ENCODE peak calls at places on chromosomes 4 and X, in seven cellular contexts. B is A549, T is K562, H is hepatocyte, I is PC-3, J is Karpas-422, Q is neuronal stem cell. G is an unnamed sample.

GRCh38 chr4:40055873-40056721 is 553 bp upstream of the N4BP2 start:
- DNase-seq in B (peak; percentile 69), T (peak; percentile 80), H (peak; percentile 80), I (peak; percentile 72), J (peak; percentile 74), Q (peak; percentile 76), G (peak; percentile 70)

GRCh38 chr4:164108971-164109370 is 614.5 kb downstream of the TMA16 start:
- DNase-seq in B (no peak), T (no peak), H (no peak), I (no peak), J (peak; percentile 31), Q (no peak), G (no peak)

GRCh38 chr4:107622006-107622405 is 98.0 kb downstream of the PAPSS1 start:
- DNase-seq in B (no peak), T (no peak), H (no peak), I (no peak), J (no peak), Q (no peak), G (no peak)

GRCh38 chrX:74179071-74179470 is 124.9 kb upstream of the ZCCHC13 start:
- DNase-seq in B (peak; percentile 36), T (no peak), H (no peak), I (peak; percentile 62), J (no peak), Q (no peak), G (no peak)

GRCh38 chr4:83830138-83830537 is 294.2 kb downstream of the GPAT3 start:
- DNase-seq in B (no peak), T (peak; percentile 7), H (peak; percentile 26), I (no peak), J (no peak), Q (no peak), G (no peak)

GRCh38 chrX:72057844-72058243 is 73.9 kb downstream of the RTL5 start:
- DNase-seq in B (no peak), T (no peak), H (no peak), I (no peak), J (no peak), Q (no peak), G (no peak)

GRCh38 chrX:119190736-119191282 is 45.3 kb upstream of the PGRMC1 start:
- DNase-seq in B (peak; percentile 25), T (no peak), H (peak; percentile 42), I (no peak), J (no peak), Q (no peak), G (no peak)

GRCh38 chr4:156941940-156942548 is 29.6 kb downstream of the PDGFC start:
- DNase-seq in B (peak; percentile 78), T (no peak), H (peak; percentile 87), I (peak; percentile 90), J (no peak), Q (peak; percentile 26), G (peak; percentile 80)

GRCh38 chrX:54452920-54453319 is 12.7 kb downstream of the TSR2 start:
- DNase-seq in B (peak; percentile 45), T (peak; percentile 23), H (peak; percentile 25), I (peak; percentile 9), J (peak; percentile 67), Q (no peak), G (no peak)

GRCh38 chr4:183996868-183997267 is 91.8 kb downstream of the STOX2 start:
- DNase-seq in B (no peak), T (no peak), H (no peak), I (peak; percentile 60), J (no peak), Q (no peak), G (peak; percentile 15)

GRCh38 chr4:158523990-158524545 is 2.4 kb downstream of the RXFP1 start:
- DNase-seq in B (no peak), T (no peak), H (no peak), I (peak; percentile 76), J (no peak), Q (no peak), G (peak; percentile 66)

GRCh38 chrX:1242901-1243402 is 25.7 kb upstream of the CSF2RA start:
- DNase-seq in B (peak; percentile 59), T (no peak), H (no peak), I (peak; percentile 39), J (no peak), Q (no peak), G (peak; percentile 73)

GRCh38 chr4:108148316-108148715 is 20.4 kb downstream of the LEF1 start:
- DNase-seq in B (no peak), T (peak; percentile 8), H (peak; percentile 23), I (no peak), J (no peak), Q (no peak), G (no peak)

GRCh38 chr4:77994194-77994721 is 62.9 kb upstream of the FRAS1 start:
- DNase-seq in B (peak; percentile 57), T (peak; percentile 54), H (peak; percentile 81), I (peak; percentile 67), J (peak; percentile 72), Q (peak; percentile 67), G (peak; percentile 47)

GRCh38 chrX:31547416-31547815 is 475.6 kb upstream of the FTHL17 start:
- DNase-seq in B (no peak), T (no peak), H (no peak), I (no peak), J (no peak), Q (no peak), G (no peak)

GRCh38 chr4:138758876-138759275 is 256.7 kb upstream of the NOCT start:
- DNase-seq in B (no peak), T (no peak), H (no peak), I (no peak), J (no peak), Q (no peak), G (no peak)
- H3K4me2 ChIP-seq in B (no peak overlapping the region), T (no peak overlapping the region), H (no peak overlapping the region), I (no peak overlapping the region), J (no peak overlapping the region), Q (no peak overlapping the region), G (no peak overlapping the region)

DNA sequence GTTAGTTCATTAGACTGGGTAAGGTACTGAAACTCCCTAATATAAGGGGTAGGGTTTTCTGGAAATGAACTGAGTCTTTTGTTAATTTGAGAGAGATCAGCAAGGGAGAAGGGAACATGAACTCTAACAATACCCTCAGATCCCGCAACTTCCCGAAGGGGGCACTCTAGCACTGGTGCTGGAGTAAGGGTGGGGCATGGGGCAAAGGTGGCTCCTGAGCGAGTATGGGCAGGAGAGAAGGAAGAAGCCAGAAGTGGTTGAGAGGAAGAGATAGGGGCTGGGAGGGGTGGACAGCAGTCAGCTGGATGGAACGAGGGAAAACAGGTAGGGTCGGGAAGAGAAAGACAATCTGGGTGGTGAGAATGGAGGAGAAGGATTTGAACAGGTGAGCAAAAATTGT is 183.2 kb upstream of the MAGEE2 start:
- DNase-seq in B (peak; percentile 7), T (peak; percentile 5), H (no peak), I (peak; percentile 1), J (peak; percentile 69), Q (no peak), G (no peak)
- H3K4me2 ChIP-seq in B (no peak overlapping the region), T (no peak overlapping the region), H (no peak overlapping the region), I (no peak overlapping the region), J (no peak overlapping the region), Q (no peak overlapping the region), G (no peak overlapping the region)

DNA sequence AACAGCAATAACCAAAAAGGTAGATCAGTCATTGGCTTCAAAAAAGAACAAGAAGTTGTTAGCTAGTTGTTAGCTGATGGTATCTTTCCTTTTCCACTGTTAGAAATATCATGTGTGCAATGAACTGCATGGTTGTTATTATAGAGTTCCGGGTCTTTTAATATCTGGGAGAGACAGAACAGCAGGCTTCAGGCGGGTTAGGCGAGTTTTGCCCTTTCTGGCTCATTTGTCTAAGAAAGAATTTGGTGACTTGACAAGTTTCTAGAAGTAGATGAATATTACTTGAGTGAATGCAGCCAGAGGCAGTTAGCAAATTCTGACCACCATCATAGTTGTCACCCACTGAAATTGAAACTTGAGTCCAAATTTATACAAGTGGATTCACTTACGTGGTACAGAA is 88.9 kb upstream of the MID1 start:
- DNase-seq in B (no peak), T (no peak), H (no peak), I (peak; percentile 4), J (no peak), Q (no peak), G (no peak)
- H3K4me2 ChIP-seq in B (no peak overlapping the region), T (no peak overlapping the region), H (no peak overlapping the region), I (no peak overlapping the region), J (no peak overlapping the region), Q (no peak overlapping the region), G (no peak overlapping the region)

GRCh38 chrX:109967151-109967550 is 35.8 kb upstream of the TMEM164 start:
- DNase-seq in B (no peak), T (no peak), H (no peak), I (peak; percentile 62), J (no peak), Q (no peak), G (peak; percentile 31)

GRCh38 chrX:109964390-109964789 is 38.5 kb upstream of the TMEM164 start:
- DNase-seq in B (no peak), T (no peak), H (no peak), I (no peak), J (no peak), Q (no peak), G (no peak)

GRCh38 chrX:109966246-109966645 is 36.7 kb upstream of the TMEM164 start:
- DNase-seq in B (peak; percentile 3), T (no peak), H (no peak), I (peak; percentile 67), J (no peak), Q (no peak), G (peak; percentile 44)
- H3K4me2 ChIP-seq in B (peak overlapping the region; percentile 34), T (no peak overlapping the region), H (no peak overlapping the region), I (no peak overlapping the region), J (no peak overlapping the region), Q (no peak overlapping the region), G (no peak overlapping the region)

DNA sequence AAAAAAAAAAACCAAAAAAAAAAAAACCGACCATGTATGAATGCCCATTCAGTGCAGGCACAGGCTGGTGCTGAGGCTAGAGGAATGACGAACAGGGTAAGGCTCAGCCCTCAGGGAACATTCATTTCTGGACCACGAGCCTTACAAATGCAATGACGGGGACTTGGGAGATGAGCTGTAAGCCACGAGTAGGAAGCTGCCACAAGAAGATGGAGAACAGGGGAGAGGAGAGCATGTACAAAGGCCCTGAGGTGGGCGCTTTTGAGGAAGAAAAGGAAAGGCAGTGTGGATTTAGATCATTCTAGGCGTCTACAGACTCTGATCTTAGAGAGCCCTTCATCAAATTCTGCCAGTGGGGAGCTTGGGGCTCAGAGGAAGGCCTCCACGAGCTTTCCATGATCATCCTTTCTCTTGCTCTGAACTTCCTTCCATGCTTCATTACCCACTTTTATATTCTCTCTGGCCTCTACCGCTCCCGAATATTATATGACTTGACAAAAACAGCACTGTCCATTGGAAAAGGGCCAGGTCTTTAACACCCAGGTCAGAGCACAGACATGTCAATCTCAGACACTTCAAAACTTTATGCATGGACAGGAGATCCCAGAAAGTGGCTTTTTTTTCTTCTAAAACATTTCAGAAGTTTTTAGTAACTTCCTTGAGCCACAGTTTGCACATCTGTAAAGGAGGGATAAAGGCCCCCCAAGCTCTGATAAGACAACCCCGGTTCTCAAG is 3.3 kb upstream of the ZNF518B start:
- DNase-seq in B (no peak), T (peak; percentile 43), H (no peak), I (no peak), J (no peak), Q (no peak), G (peak; percentile 14)
- H3K4me2 ChIP-seq in B (no peak overlapping the region), T (peak overlapping the region; percentile 93), H (peak overlapping the region; percentile 100), I (no peak overlapping the region), J (no peak overlapping the region), Q (peak overlapping the region; percentile 61), G (no peak overlapping the region)

G was measured in mammary epithelial cell.